ENCODE peak calls at places on chromosomes 5 and 9, in ten cellular contexts. Z is lower leg skin, Y is stomach, L is body of pancreas, H is IMR-90, R is heart left ventricle, D is H1, U is HCT116, C is uterus, V is sigmoid colon. A is an unnamed sample.

GRCh38 chr9:101119206-101119819 is 90.8 kb downstream of the PLPPR1 start:
- DNase-seq in Z (no peak), C (no peak), H (no peak), R (peak), L (peak), D (peak), Y (peak), V (no peak), U (peak), A (no peak)

GRCh38 chr5:112146323-112146848 is 272.7 kb downstream of the EPB41L4A start:
- DNase-seq in U (no peak), H (peak), D (no peak), L (no peak), V (peak), C (peak), Y (no peak), Z (peak), R (peak), A (no peak)

GRCh38 chr9:76756273-76756650 is 8.0 kb upstream of the PCA3 start:
- DNase-seq in H (peak), Z (peak), L (no peak), D (peak), R (no peak), C (no peak), V (peak), Y (no peak), U (no peak), A (no peak)

GRCh38 chr5:77645158-77645994 is 6.9 kb upstream of the OTP start:
- DNase-seq in Z (no peak), V (no peak), U (peak), C (no peak), Y (peak), H (no peak), L (peak), D (peak), R (no peak), A (no peak)

GRCh38 chr9:127651697-127652610 is 39.9 kb downstream of the STXBP1 start:
- DNase-seq in R (no peak), U (no peak), V (no peak), H (no peak), D (no peak), Y (no peak), L (no peak), C (no peak), Z (no peak), A (no peak)

GRCh38 chr5:68745459-68745858 is 348.4 kb upstream of the SLC30A5 start:
- DNase-seq in C (no peak), D (no peak), Y (no peak), V (no peak), L (no peak), U (no peak), R (no peak), Z (no peak), H (peak), A (no peak)

GRCh38 chr9:512555-513272 is 298.0 kb downstream of the DOCK8 start:
- DNase-seq in L (no peak), U (no peak), R (no peak), Y (no peak), H (no peak), V (no peak), D (no peak), Z (no peak), C (no peak), A (no peak)

GRCh38 chr5:149371296-149371962 is 7.7 kb downstream of the IL17B start:
- DNase-seq in L (peak), R (peak), D (peak), Z (no peak), U (peak), Y (peak), C (peak), V (no peak), H (peak), A (no peak)

GRCh38 chr9:137085918-137086530 is 761 bp upstream of the MAN1B1 start:
- DNase-seq in C (no peak), Y (peak), R (peak), U (no peak), L (peak), D (no peak), Z (no peak), V (no peak), H (no peak), A (no peak)

GRCh38 chr5:160390787-160391696 is 8.8 kb downstream of the FAM200C start:
- DNase-seq in L (no peak), U (no peak), R (no peak), H (peak), D (no peak), V (no peak), C (no peak), Z (no peak), Y (no peak), A (no peak)

GRCh38 chr5:134436523-134437339 is 25.1 kb upstream of the CDKN2AIPNL start:
- DNase-seq in L (peak), V (peak), U (no peak), R (peak), H (peak), C (peak), Z (peak), Y (peak), D (no peak), A (no peak)

GRCh38 chr9:16001856-16002255 is 449.0 kb downstream of the CCDC171 start:
- DNase-seq in U (no peak), V (no peak), Y (no peak), H (peak), R (no peak), C (no peak), L (no peak), D (no peak), Z (no peak), A (no peak)

GRCh38 chr9:94002316-94003140 is 47.4 kb upstream of the BARX1 start:
- DNase-seq in L (peak), U (no peak), H (peak), Z (no peak), V (no peak), C (no peak), R (peak), Y (peak), D (peak), A (no peak)

GRCh38 chr5:108028883-108029282 is 353.0 kb downstream of the FBXL17 start:
- DNase-seq in H (no peak), L (no peak), Y (no peak), D (no peak), Z (no peak), U (no peak), R (no peak), C (no peak), V (no peak), A (no peak)
- TF ChIP-seq POLR2A in H (no peak), L (no peak), Y (no peak), D (no peak), Z (no peak), U (no peak), R (no peak), C (no peak), V (no peak), A (no peak)

DNA sequence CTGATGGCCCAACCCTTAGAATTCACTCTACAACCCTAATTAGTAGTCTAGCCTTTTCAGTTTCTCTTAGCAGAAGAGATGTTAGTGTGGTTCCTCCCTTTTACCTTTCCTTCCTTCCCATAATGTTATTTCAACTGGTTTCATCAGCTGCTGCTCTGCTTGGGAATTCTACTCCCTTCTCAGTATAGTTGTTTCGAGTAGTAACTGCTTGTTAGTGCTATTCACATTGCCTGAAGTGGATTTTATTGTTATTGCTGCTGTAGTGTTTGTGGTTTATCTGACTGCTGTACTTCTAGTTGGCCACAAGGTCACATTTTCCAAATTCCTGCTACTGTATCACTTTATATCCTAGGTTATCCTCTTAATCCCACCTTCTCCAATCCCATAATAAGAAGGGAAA is 29.7 kb downstream of the SMIM15 start:
- DNase-seq in L (no peak), Y (no peak), Z (no peak), D (no peak), H (peak), C (no peak), U (no peak), R (no peak), V (no peak), A (no peak)
- TF ChIP-seq CTCF in L (no peak), Y (no peak), Z (no peak), D (no peak), H (no peak), C (no peak), U (no peak), R (no peak), V (no peak), A (no peak)

DNA sequence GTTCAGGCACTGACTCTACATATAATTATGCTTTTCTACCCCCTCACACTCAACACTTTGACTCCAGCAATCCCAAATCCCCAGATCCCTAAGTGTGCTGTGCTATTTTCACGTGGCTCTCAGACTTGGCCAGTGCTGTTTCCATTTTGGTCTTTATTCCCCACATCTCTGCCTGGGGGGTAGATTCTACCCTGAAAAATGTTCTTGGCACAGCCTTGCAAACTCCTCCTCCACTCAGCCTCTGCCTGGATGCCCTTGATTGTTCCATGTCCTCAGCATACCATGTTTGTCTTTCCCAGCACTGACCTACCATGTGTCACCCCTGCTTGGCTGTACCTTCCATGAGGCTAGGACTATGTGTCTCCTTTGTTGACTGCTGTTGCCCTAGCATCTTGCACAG is 43.0 kb downstream of the FXN start:
- DNase-seq in U (no peak), Z (peak), L (no peak), H (no peak), V (peak), R (peak), C (peak), Y (no peak), D (no peak), A (peak)
- TF ChIP-seq POLR2A in U (no peak), Z (no peak), L (no peak), H (no peak), V (no peak), R (no peak), C (no peak), Y (no peak), D (no peak), A (no peak)

GRCh38 chr5:171898379-171898778 is 108.1 kb downstream of the FBXW11 start:
- DNase-seq in Y (no peak), V (no peak), R (no peak), L (no peak), C (no peak), Z (no peak), U (no peak), D (no peak), H (peak), A (no peak)
- TF ChIP-seq CTCF in Y (no peak), V (no peak), R (no peak), L (no peak), C (no peak), Z (no peak), U (no peak), D (no peak), H (no peak), A (no peak)

GRCh38 chr5:89301572-89302025 is 418.6 kb upstream of the MEF2C start:
- DNase-seq in D (no peak), R (no peak), H (no peak), Y (no peak), C (no peak), V (no peak), Z (no peak), U (no peak), L (no peak), A (no peak)

GRCh38 chr5:89300426-89300970 is 417.5 kb upstream of the MEF2C start:
- DNase-seq in Y (no peak), H (peak), V (no peak), R (no peak), U (no peak), Z (no peak), L (no peak), C (no peak), D (no peak), A (no peak)

GRCh38 chr5:89302102-89302891 is 419.3 kb upstream of the MEF2C start:
- DNase-seq in H (no peak), U (no peak), C (no peak), Z (no peak), Y (no peak), L (no peak), R (no peak), D (no peak), V (no peak), A (no peak)

GRCh38 chr5:89299998-89300397 is 417.0 kb upstream of the MEF2C start:
- DNase-seq in L (no peak), R (no peak), Y (no peak), Z (no peak), H (no peak), U (no peak), C (no peak), V (no peak), D (no peak), A (no peak)

GRCh38 chr5:89303033-89303480 is 420.1 kb upstream of the MEF2C start:
- DNase-seq in H (no peak), L (no peak), Y (no peak), R (no peak), D (no peak), C (no peak), Z (no peak), U (no peak), V (no peak), A (no peak)
- TF ChIP-seq POLR2A in H (no peak), L (no peak), Y (no peak), R (no peak), D (no peak), C (no peak), Z (no peak), U (no peak), V (no peak), A (no peak)

DNA sequence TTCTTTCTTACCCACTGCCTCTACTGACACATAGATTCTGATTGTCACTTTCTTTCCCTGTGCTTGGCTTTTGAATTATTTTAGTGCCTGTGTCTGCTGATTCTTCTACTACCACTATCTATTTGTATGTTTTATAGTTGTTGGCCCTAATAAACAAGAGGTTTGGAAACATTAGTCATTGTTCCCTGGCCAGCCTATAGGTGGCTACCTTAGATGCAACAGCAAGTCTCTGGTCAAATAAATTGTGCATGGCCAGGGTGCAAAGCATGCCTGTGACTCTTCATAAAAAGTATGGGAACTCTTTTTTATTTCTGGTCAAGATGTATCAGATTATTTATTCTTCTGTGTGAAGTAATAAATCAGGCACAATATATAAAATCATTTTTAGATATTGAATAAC is 124.4 kb downstream of the PLK2 start:
- DNase-seq in R (no peak), Y (no peak), V (no peak), L (no peak), C (no peak), H (peak), Z (no peak), D (no peak), U (peak), A (no peak)
- TF ChIP-seq CTCF in R (no peak), Y (no peak), V (no peak), L (peak), C (no peak), H (no peak), Z (no peak), D (no peak), U (no peak), A (no peak)

GRCh38 chr5:117138523-117138922 is 563.9 kb upstream of the SEMA6A start:
- DNase-seq in U (no peak), C (no peak), Z (no peak), R (no peak), D (no peak), L (no peak), V (no peak), H (no peak), Y (no peak), A (no peak)

GRCh38 chr5:117131876-117132275 is 557.3 kb upstream of the SEMA6A start:
- DNase-seq in V (no peak), L (no peak), D (no peak), C (no peak), Y (no peak), R (no peak), U (no peak), H (no peak), Z (no peak), A (no peak)

GRCh38 chr5:117131048-117131679 is 556.5 kb upstream of the SEMA6A start:
- DNase-seq in R (no peak), U (no peak), Y (no peak), H (no peak), Z (peak), V (no peak), L (no peak), D (no peak), C (no peak), A (no peak)

GRCh38 chr5:117135851-117136250 is 561.2 kb upstream of the SEMA6A start:
- DNase-seq in H (no peak), V (no peak), U (no peak), L (no peak), D (no peak), C (no peak), Z (no peak), R (no peak), Y (no peak), A (no peak)

GRCh38 chr5:117133198-117133597 is 558.6 kb upstream of the SEMA6A start:
- DNase-seq in D (no peak), R (no peak), L (no peak), V (no peak), H (no peak), Z (no peak), C (no peak), U (no peak), Y (no peak), A (no peak)
- TF ChIP-seq POLR2A in D (no peak), R (no peak), L (no peak), V (no peak), H (no peak), Z (no peak), C (no peak), U (no peak), Y (no peak), A (no peak)

A was measured in vagina.